ENCODE peak calls at places on chromosomes 12 and 14, in five cellular contexts. T, C, B, F and M are unnamed samples.
A peak's percentile ranks its signal among the peaks of the same experiment; 100 is the strongest.

GRCh38 chr12:57224973-57225679 is 4.4 kb upstream of the SHMT2 start:
- DNase-seq in T (no peak), C (peak; percentile 55), B (no peak), F (peak; percentile 52), M (peak; percentile 89)

GRCh38 chr14:63551338-63551737 is 8.2 kb upstream of the PPP2R5E start:
- DNase-seq in T (no peak), C (no peak), B (no peak), F (peak; percentile 12), M (no peak)

GRCh38 chr12:120356567-120357030 is 12.4 kb downstream of the MSI1 start:
- DNase-seq in T (peak; percentile 74), C (peak; percentile 76), B (peak; percentile 83), F (peak; percentile 93), M (peak; percentile 21)

GRCh38 chr12:79121486-79121885 is 256.9 kb downstream of the SYT1 start:
- DNase-seq in T (no peak), C (no peak), B (no peak), F (peak; percentile 7), M (no peak)

GRCh38 chr14:54564799-54565235 is 2.1 kb upstream of the SAMD4A start:
- DNase-seq in T (no peak), C (no peak), B (no peak), F (peak; percentile 78), M (no peak)

GRCh38 chr14:81129242-81129641 is 91.5 kb downstream of the GTF2A1 start:
- DNase-seq in T (no peak), C (no peak), B (no peak), F (no peak), M (no peak)

GRCh38 chr12:60290532-60290931 is 694.7 kb downstream of the SLC16A7 start:
- DNase-seq in T (no peak), C (no peak), B (no peak), F (no peak), M (no peak)

GRCh38 chr14:76339922-76340615 is 35.9 kb upstream of the ESRRB start:
- DNase-seq in T (no peak), C (no peak), B (no peak), F (no peak), M (no peak)

GRCh38 chr12:100688451-100688864 is 106.1 kb upstream of the ANO4 start:
- DNase-seq in T (no peak), C (no peak), B (no peak), F (no peak), M (no peak)

GRCh38 chr14:23162005-23162404 is 21.5 kb downstream of the SLC7A8 start:
- DNase-seq in T (no peak), C (no peak), B (no peak), F (no peak), M (no peak)

GRCh38 chr14:68476212-68476964 is 316.5 kb downstream of the ZFP36L1 start:
- DNase-seq in T (no peak), C (peak; percentile 42), B (no peak), F (peak; percentile 91), M (no peak)

GRCh38 chr14:33986804-33987203 is 35.9 kb upstream of the EGLN3 start:
- DNase-seq in T (peak; percentile 83), C (no peak), B (no peak), F (peak; percentile 91), M (no peak)

GRCh38 chr12:64475518-64475917 is 23.6 kb downstream of the TBK1 start:
- DNase-seq in T (no peak), C (no peak), B (no peak), F (no peak), M (no peak)

GRCh38 chr14:79831198-79831890 is 380.0 kb downstream of the DIO2 start:
- DNase-seq in T (peak; percentile 51), C (no peak), B (no peak), F (peak; percentile 42), M (no peak)

GRCh38 chr14:54147285-54147684 is 190.7 kb upstream of the BMP4 start:
- DNase-seq in T (no peak), C (peak; percentile 15), B (no peak), F (peak; percentile 66), M (no peak)

GRCh38 chr12:78584695-78585094 is 279.9 kb upstream of the SYT1 start:
- DNase-seq in T (peak; percentile 4), C (no peak), B (no peak), F (peak; percentile 12), M (peak; percentile 54)

GRCh38 chr14:66066991-66067788 is 419.0 kb upstream of the CCDC196 start:
- DNase-seq in T (no peak), C (no peak), B (no peak), F (peak; percentile 67), M (no peak)

GRCh38 chr12:17030338-17030737 is 424.4 kb upstream of the LMO3 start:
- DNase-seq in T (no peak), C (no peak), B (no peak), F (no peak), M (no peak)

GRCh38 chr14:34018564-34019244 is 67.8 kb upstream of the EGLN3 start:
- DNase-seq in T (no peak), C (peak; percentile 54), B (no peak), F (peak; percentile 71), M (no peak)

GRCh38 chr14:90645842-90646443 is 170.3 kb downstream of the TTC7B start:
- DNase-seq in T (no peak), C (no peak), B (no peak), F (peak; percentile 41), M (no peak)

GRCh38 chr12:2868986-2869385 is 8.0 kb downstream of the FOXM1 start:
- DNase-seq in T (no peak), C (no peak), B (no peak), F (no peak), M (no peak)

GRCh38 chr12:53324113-53324778 is 2.8 kb upstream of the AAAS start:
- DNase-seq in T (no peak), C (peak; percentile 28), B (peak; percentile 67), F (no peak), M (peak; percentile 80)

GRCh38 chr14:26917086-26917485 is 319.3 kb upstream of the NOVA1 start:
- DNase-seq in T (peak; percentile 11), C (no peak), B (no peak), F (peak; percentile 77), M (no peak)

GRCh38 chr12:946656-947055 is 2.8 kb downstream of the RAD52 start:
- DNase-seq in T (no peak), C (no peak), B (no peak), F (peak; percentile 37), M (no peak)

GRCh38 chr14:35123388-35123703 is 994 bp downstream of the PRORP start:
- DNase-seq in T (no peak), C (no peak), B (no peak), F (no peak), M (no peak)

GRCh38 chr14:69299286-69300035 is 39.5 kb downstream of the GALNT16 start:
- DNase-seq in T (no peak), C (no peak), B (no peak), F (no peak), M (no peak)

GRCh38 chr14:31926123-31926522 is 151.0 kb upstream of the ARHGAP5 start:
- DNase-seq in T (no peak), C (no peak), B (no peak), F (peak; percentile 60), M (peak; percentile 48)

GRCh38 chr14:94593749-94594431 is 12.7 kb downstream of the SERPINA5 start:
- DNase-seq in T (no peak), C (no peak), B (no peak), F (no peak), M (no peak)

GRCh38 chr12:97425380-97425779 is 37.2 kb upstream of the RMST start:
- DNase-seq in T (no peak), C (no peak), B (no peak), F (no peak), M (no peak)

GRCh38 chr14:33842299-33842698 is 108.6 kb downstream of the EGLN3 start:
- DNase-seq in T (no peak), C (no peak), B (no peak), F (no peak), M (no peak)

GRCh38 chr14:37021406-37021805 is 151.0 kb downstream of the SLC25A21 start:
- DNase-seq in T (no peak), C (no peak), B (no peak), F (no peak), M (no peak)

GRCh38 chr12:613996-614726 is 49.1 kb downstream of the NINJ2 start:
- DNase-seq in T (no peak), C (peak; percentile 42), B (no peak), F (peak; percentile 23), M (no peak)

GRCh38 chr14:23252006-23252405 is 14.3 kb downstream of the RNF212B start:
- DNase-seq in T (no peak), C (no peak), B (no peak), F (no peak), M (no peak)

GRCh38 chr12:3130053-3130805 is 53.0 kb downstream of the TSPAN9 start:
- DNase-seq in T (no peak), C (peak; percentile 46), B (no peak), F (no peak), M (no peak)

GRCh38 chr14:100902295-100902694 is 1.2 kb downstream of the RTL1 start:
- DNase-seq in T (no peak), C (no peak), B (no peak), F (no peak), M (no peak)
- TF ChIP-seq CTCF in T (peak; percentile 10), C (no peak), B (no peak), F (peak; percentile 21), M (no peak)

GRCh38 chr12:15591811-15592210 is 197.4 kb downstream of the EPS8 start:
- DNase-seq in T (no peak), C (no peak), B (no peak), F (no peak), M (no peak)

GRCh38 chr12:15596174-15596573 is 193.0 kb downstream of the EPS8 start:
- DNase-seq in T (no peak), C (no peak), B (no peak), F (no peak), M (no peak)

GRCh38 chr12:15590180-15590826 is 198.9 kb downstream of the EPS8 start:
- DNase-seq in T (peak; percentile 51), C (no peak), B (peak; percentile 28), F (peak; percentile 84), M (peak; percentile 60)

GRCh38 chr12:15589328-15590032 is 199.7 kb downstream of the EPS8 start:
- DNase-seq in T (no peak), C (no peak), B (no peak), F (no peak), M (no peak)

GRCh38 chr12:15592934-15593333 is 196.3 kb downstream of the EPS8 start:
- DNase-seq in T (no peak), C (no peak), B (no peak), F (peak; percentile 21), M (no peak)
- TF ChIP-seq CTCF in T (no peak), C (no peak), B (no peak), F (peak; percentile 13), M (no peak)

GRCh38 chr14:29242755-29243340 is 476.3 kb downstream of the FOXG1 start:
- DNase-seq in T (no peak), C (no peak), B (no peak), F (peak; percentile 56), M (no peak)
- TF ChIP-seq CTCF in T (no peak), C (no peak), B (no peak), F (no peak), M (no peak)

GRCh38 chr12:51519755-51520154 is 71.3 kb upstream of the SCN8A start:
- DNase-seq in T (no peak), C (no peak), B (no peak), F (no peak), M (no peak)

GRCh38 chr12:51517316-51517715 is 73.7 kb upstream of the SCN8A start:
- DNase-seq in T (no peak), C (no peak), B (no peak), F (no peak), M (no peak)

GRCh38 chr12:51520576-51521325 is 70.3 kb upstream of the SCN8A start:
- DNase-seq in T (no peak), C (no peak), B (no peak), F (no peak), M (no peak)

GRCh38 chr12:51521554-51522276 is 69.3 kb upstream of the SCN8A start:
- DNase-seq in T (no peak), C (no peak), B (no peak), F (peak; percentile 20), M (no peak)

GRCh38 chr12:51517800-51518199 is 73.2 kb upstream of the SCN8A start:
- DNase-seq in T (no peak), C (no peak), B (no peak), F (peak; percentile 4), M (no peak)
- TF ChIP-seq CTCF in T (peak; percentile 9), C (no peak), B (no peak), F (no peak), M (no peak)